ENCODE peak calls at places on chromosomes 12 and 14, in five cellular contexts. One of them, this sample, is unnamed. For H3K4me1, the result is how much of the 10 kb centered on the place peaks cover.

GRCh38 chr12:47850153-47851084 is 30.7 kb upstream of the HDAC7 start:
- DNase-seq in naive thymus-derived CD4-positive, alpha-beta T cell: no peak
- DNase-seq in left ventricle myocardium inferior: no peak
- DNase-seq in pancreas: no peak
- DNase-seq in heart right ventricle: no peak
- DNase-seq in this sample: no peak

GRCh38 chr12:39188689-39189088 is 254.2 kb downstream of the KIF21A start:
- DNase-seq in naive thymus-derived CD4-positive, alpha-beta T cell: no peak
- DNase-seq in left ventricle myocardium inferior: no peak
- DNase-seq in pancreas: no peak
- DNase-seq in heart right ventricle: no peak
- DNase-seq in this sample: no peak

GRCh38 chr12:52213541-52214420 is 19.3 kb upstream of the KRT7 start:
- DNase-seq in naive thymus-derived CD4-positive, alpha-beta T cell: no peak
- DNase-seq in left ventricle myocardium inferior: peak
- DNase-seq in pancreas: peak
- DNase-seq in heart right ventricle: peak
- DNase-seq in this sample: peak

GRCh38 chr12:68113644-68114043 is 45.9 kb downstream of the IFNG start:
- DNase-seq in naive thymus-derived CD4-positive, alpha-beta T cell: no peak
- DNase-seq in left ventricle myocardium inferior: no peak
- DNase-seq in pancreas: no peak
- DNase-seq in heart right ventricle: no peak
- DNase-seq in this sample: no peak

GRCh38 chr12:29316772-29317171 is 64.2 kb downstream of the ERGIC2 start:
- DNase-seq in naive thymus-derived CD4-positive, alpha-beta T cell: no peak
- DNase-seq in left ventricle myocardium inferior: peak
- DNase-seq in pancreas: no peak
- DNase-seq in heart right ventricle: peak
- DNase-seq in this sample: no peak

GRCh38 chr12:67671419-67671818 is 22.9 kb downstream of the DYRK2 start:
- DNase-seq in naive thymus-derived CD4-positive, alpha-beta T cell: no peak
- DNase-seq in left ventricle myocardium inferior: no peak
- DNase-seq in pancreas: no peak
- DNase-seq in heart right ventricle: no peak
- DNase-seq in this sample: no peak

GRCh38 chr12:107612508-107612907 is 73.1 kb upstream of the PWP1 start:
- DNase-seq in naive thymus-derived CD4-positive, alpha-beta T cell: no peak
- DNase-seq in left ventricle myocardium inferior: no peak
- DNase-seq in pancreas: no peak
- DNase-seq in heart right ventricle: no peak
- DNase-seq in this sample: no peak

GRCh38 chr12:102948941-102949352 is 8.5 kb upstream of the ASCL1 start:
- DNase-seq in naive thymus-derived CD4-positive, alpha-beta T cell: no peak
- DNase-seq in left ventricle myocardium inferior: peak
- DNase-seq in pancreas: no peak
- DNase-seq in heart right ventricle: peak
- DNase-seq in this sample: no peak

GRCh38 chr14:34843011-34843554 is 32.1 kb downstream of the BAZ1A start:
- DNase-seq in naive thymus-derived CD4-positive, alpha-beta T cell: no peak
- DNase-seq in left ventricle myocardium inferior: no peak
- DNase-seq in pancreas: no peak
- DNase-seq in heart right ventricle: no peak
- DNase-seq in this sample: peak

GRCh38 chr14:72291908-72292688 is 359.9 kb downstream of the RGS6 start:
- DNase-seq in naive thymus-derived CD4-positive, alpha-beta T cell: no peak
- DNase-seq in left ventricle myocardium inferior: no peak
- DNase-seq in pancreas: peak
- DNase-seq in heart right ventricle: no peak
- DNase-seq in this sample: no peak

GRCh38 chr12:111168009-111168786 is 200.7 kb downstream of the PHETA1 start:
- DNase-seq in naive thymus-derived CD4-positive, alpha-beta T cell: no peak
- DNase-seq in left ventricle myocardium inferior: no peak
- DNase-seq in pancreas: no peak
- DNase-seq in heart right ventricle: no peak
- DNase-seq in this sample: no peak

GRCh38 chr14:101370593-101371569 is 190.4 kb upstream of the DIO3 start:
- DNase-seq in naive thymus-derived CD4-positive, alpha-beta T cell: no peak
- DNase-seq in left ventricle myocardium inferior: no peak
- DNase-seq in pancreas: no peak
- DNase-seq in heart right ventricle: no peak
- DNase-seq in this sample: no peak

GRCh38 chr12:18054925-18055324 is 35.1 kb downstream of the RERGL start:
- DNase-seq in naive thymus-derived CD4-positive, alpha-beta T cell: no peak
- DNase-seq in left ventricle myocardium inferior: no peak
- DNase-seq in pancreas: no peak
- DNase-seq in heart right ventricle: no peak
- DNase-seq in this sample: no peak

GRCh38 chr14:71789005-71789404 is 143.2 kb upstream of the RGS6 start:
- DNase-seq in naive thymus-derived CD4-positive, alpha-beta T cell: no peak
- DNase-seq in left ventricle myocardium inferior: no peak
- DNase-seq in pancreas: no peak
- DNase-seq in heart right ventricle: no peak
- DNase-seq in this sample: no peak

GRCh38 chr14:100405752-100406455 is 82.8 kb downstream of the SLC25A47 start:
- DNase-seq in naive thymus-derived CD4-positive, alpha-beta T cell: no peak
- DNase-seq in left ventricle myocardium inferior: no peak
- DNase-seq in pancreas: peak
- DNase-seq in heart right ventricle: no peak
- DNase-seq in this sample: no peak

GRCh38 chr12:132496270-132496669 is 6.3 kb downstream of the FBRSL1 start:
- DNase-seq in naive thymus-derived CD4-positive, alpha-beta T cell: no peak
- DNase-seq in left ventricle myocardium inferior: no peak
- DNase-seq in pancreas: no peak
- DNase-seq in heart right ventricle: no peak
- DNase-seq in this sample: no peak

GRCh38 chr14:94880805-94881204 is 110.9 kb upstream of the GSC start:
- DNase-seq in naive thymus-derived CD4-positive, alpha-beta T cell: no peak
- DNase-seq in left ventricle myocardium inferior: no peak
- DNase-seq in pancreas: no peak
- DNase-seq in heart right ventricle: no peak
- DNase-seq in this sample: no peak
- H3K27ac ChIP-seq in naive thymus-derived CD4-positive, alpha-beta T cell: no peak
- H3K27ac ChIP-seq in left ventricle myocardium inferior: no peak
- H3K27ac ChIP-seq in pancreas: no peak
- H3K27ac ChIP-seq in heart right ventricle: no peak
- H3K27ac ChIP-seq in this sample: no peak

GRCh38 chr12:53222170-53223005 is 9.6 kb downstream of the RARG start:
- DNase-seq in naive thymus-derived CD4-positive, alpha-beta T cell: no peak
- DNase-seq in left ventricle myocardium inferior: no peak
- DNase-seq in pancreas: no peak
- DNase-seq in heart right ventricle: no peak
- DNase-seq in this sample: no peak
- H3K4me1 ChIP-seq in naive thymus-derived CD4-positive, alpha-beta T cell: under half
- H3K4me1 ChIP-seq in left ventricle myocardium inferior: half or more
- H3K4me1 ChIP-seq in pancreas: under half
- H3K4me1 ChIP-seq in heart right ventricle: half or more
- H3K4me1 ChIP-seq in this sample: under half

GRCh38 chr12:57526477-57527126 is 4.0 kb downstream of the MBD6 start:
- DNase-seq in naive thymus-derived CD4-positive, alpha-beta T cell: no peak
- DNase-seq in left ventricle myocardium inferior: no peak
- DNase-seq in pancreas: no peak
- DNase-seq in heart right ventricle: no peak
- DNase-seq in this sample: no peak
- H3K27ac ChIP-seq in naive thymus-derived CD4-positive, alpha-beta T cell: peak
- H3K27ac ChIP-seq in left ventricle myocardium inferior: peak
- H3K27ac ChIP-seq in pancreas: no peak
- H3K27ac ChIP-seq in heart right ventricle: peak
- H3K27ac ChIP-seq in this sample: no peak

DNA sequence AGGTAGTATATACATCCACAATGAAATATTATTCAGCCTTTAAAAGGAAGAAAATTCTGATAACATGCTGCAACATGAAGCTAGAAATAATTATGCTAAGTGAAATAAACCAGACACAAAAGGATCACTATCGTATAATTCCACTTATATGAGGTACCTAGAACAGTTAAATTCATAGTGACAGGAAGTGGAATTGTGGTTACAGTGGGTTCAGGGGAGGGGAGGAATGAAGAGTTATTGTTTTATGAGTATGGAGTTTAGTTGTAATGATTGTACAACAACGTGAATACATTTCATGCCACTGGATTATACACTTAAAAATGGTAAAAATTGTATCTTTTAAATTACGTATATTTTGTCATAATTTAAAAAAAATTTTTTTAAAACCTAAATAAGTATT is 21.0 kb downstream of the EEA1 start:
- DNase-seq in naive thymus-derived CD4-positive, alpha-beta T cell: peak
- DNase-seq in left ventricle myocardium inferior: no peak
- DNase-seq in pancreas: no peak
- DNase-seq in heart right ventricle: no peak
- DNase-seq in this sample: no peak
- H3K4me1 ChIP-seq in naive thymus-derived CD4-positive, alpha-beta T cell: under half
- H3K4me1 ChIP-seq in left ventricle myocardium inferior: under half
- H3K4me1 ChIP-seq in pancreas: under half
- H3K4me1 ChIP-seq in heart right ventricle: under half
- H3K4me1 ChIP-seq in this sample: under half